ENCODE peak calls at places on chromosomes 1 and 21, in nine cellular contexts. N is heart left ventricle; J is HepG2; R is CD8-positive, alpha-beta T cell; E is heart right ventricle; I is fibroblast of mammary gland; C is osteoblast; G is AG10803; V is astrocyte. K is an unnamed sample.

GRCh38 chr1:149844096-149844495 is 55.3 kb upstream of the BOLA1 start:
- DNase-seq in N (no peak), J (peak), R (no peak), E (no peak), I (peak), C (peak), G (peak), V (peak), K (peak)

GRCh38 chr1:16391408-16391807 is 24.4 kb downstream of the SZRD1 start:
- DNase-seq in N (no peak), J (no peak), R (no peak), E (no peak), I (no peak), C (peak), G (peak), V (no peak), K (no peak)

GRCh38 chr1:91613594-91613993 is 112.9 kb downstream of the CDC7 start:
- DNase-seq in N (no peak), J (no peak), R (no peak), E (no peak), I (no peak), C (no peak), G (peak), V (no peak), K (no peak)

GRCh38 chr1:46401964-46402626 is 8.0 kb downstream of the FAAH start:
- DNase-seq in N (peak), J (peak), R (no peak), E (peak), I (peak), C (peak), G (peak), V (peak), K (peak)

GRCh38 chr1:119081267-119081666 is 59.2 kb downstream of the WARS2 start:
- DNase-seq in N (no peak), J (no peak), R (no peak), E (no peak), I (peak), C (no peak), G (peak), V (peak), K (peak)

GRCh38 chr1:192730206-192730605 is 78.6 kb upstream of the RGS2 start:
- DNase-seq in N (no peak), J (no peak), R (no peak), E (no peak), I (peak), C (no peak), G (peak), V (no peak), K (peak)

GRCh38 chr1:118325545-118326225 is 140.7 kb upstream of the SPAG17 start:
- DNase-seq in N (no peak), J (no peak), R (no peak), E (no peak), I (peak), C (peak), G (peak), V (peak), K (no peak)

GRCh38 chr1:175725684-175726083 is 17.7 kb downstream of the TNR start:
- DNase-seq in N (no peak), J (peak), R (no peak), E (peak), I (peak), C (no peak), G (no peak), V (peak), K (peak)

GRCh38 chr1:93681095-93681548 is 515 bp downstream of the BCAR3 start:
- DNase-seq in N (no peak), J (no peak), R (no peak), E (no peak), I (no peak), C (peak), G (no peak), V (no peak), K (no peak)

GRCh38 chr1:3067671-3068399 is 1.2 kb upstream of the PRDM16 start:
- DNase-seq in N (no peak), J (no peak), R (no peak), E (no peak), I (no peak), C (peak), G (no peak), V (no peak), K (no peak)

GRCh38 chr1:28716336-28716735 is 20.4 kb upstream of the YTHDF2 start:
- DNase-seq in N (no peak), J (no peak), R (no peak), E (no peak), I (no peak), C (no peak), G (no peak), V (no peak), K (no peak)

GRCh38 chr1:204882479-204882878 is 11.8 kb downstream of the NFASC start:
- DNase-seq in N (no peak), J (peak), R (no peak), E (no peak), I (no peak), C (no peak), G (no peak), V (no peak), K (no peak)

GRCh38 chr1:42340093-42340492 is 5.1 kb upstream of the FOXJ3 start:
- DNase-seq in N (no peak), J (peak), R (no peak), E (no peak), I (peak), C (no peak), G (no peak), V (no peak), K (no peak)
- H3K4me3 ChIP-seq in N (no peak), J (no peak), R (no peak), E (no peak), I (no peak), C (no peak), G (no peak), V (no peak), K (no peak)

GRCh38 chr1:85992756-85993155 is 163.8 kb downstream of the COL24A1 start:
- DNase-seq in N (no peak), J (no peak), R (no peak), E (no peak), I (peak), C (no peak), G (peak), V (peak), K (peak)
- H3K4me3 ChIP-seq in N (no peak), J (no peak), R (no peak), E (peak), I (no peak), C (no peak), G (peak), V (no peak), K (peak)

DNA sequence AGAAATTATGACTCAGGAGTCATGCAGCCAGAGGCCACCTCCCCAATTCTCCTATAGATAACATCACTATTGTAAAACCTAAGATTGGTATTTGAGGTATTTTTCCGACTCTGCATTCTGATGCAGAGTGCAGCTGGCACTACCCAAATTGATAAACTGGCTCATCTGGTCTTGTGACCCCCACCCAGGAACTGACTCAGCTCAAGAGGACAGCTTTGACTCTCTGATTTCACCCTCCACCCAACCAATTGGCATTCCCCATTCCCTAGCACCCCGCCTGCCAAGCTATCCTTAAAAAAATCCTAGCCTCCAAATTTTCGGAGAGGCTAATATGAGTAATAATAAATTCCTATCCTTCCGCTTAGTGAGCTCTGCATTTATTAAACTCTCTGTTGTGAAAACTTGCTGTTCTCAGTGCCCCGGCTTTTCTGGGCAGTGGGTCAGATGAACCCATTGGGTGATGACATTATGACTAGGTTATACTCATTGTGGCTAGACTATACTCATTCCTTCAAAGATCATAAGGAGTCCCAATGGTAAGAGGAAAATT is 39.4 kb upstream of the EPS15 start:
- DNase-seq in N (no peak), J (no peak), R (no peak), E (no peak), I (peak), C (peak), G (peak), V (peak), K (peak)
- H3K4me3 ChIP-seq in N (no peak), J (no peak), R (no peak), E (no peak), I (no peak), C (no peak), G (no peak), V (no peak), K (no peak)

DNA sequence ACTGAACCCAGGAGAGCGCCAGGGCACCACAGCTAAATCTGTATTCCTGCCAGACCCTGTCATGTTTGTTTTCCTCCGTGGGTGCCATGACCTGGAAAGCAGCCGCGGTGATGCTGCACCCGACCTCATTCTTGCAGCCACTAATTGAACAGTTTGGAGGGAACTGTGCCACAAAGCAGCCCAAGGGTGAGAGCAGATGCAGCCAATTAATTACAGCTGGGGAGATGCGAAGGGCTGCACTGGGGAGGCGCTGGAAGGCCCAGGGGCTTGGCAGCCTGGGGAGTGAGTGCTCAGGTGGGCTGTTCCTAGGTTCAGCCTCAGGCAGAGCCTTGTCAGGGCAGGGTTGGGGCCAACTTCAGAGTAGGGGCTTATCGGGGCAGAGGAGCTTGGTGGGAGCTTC is 158.4 kb upstream of the CD34 start:
- DNase-seq in N (no peak), J (no peak), R (no peak), E (no peak), I (no peak), C (no peak), G (no peak), V (no peak), K (no peak)
- H3K4me3 ChIP-seq in N (no peak), J (no peak), R (no peak), E (no peak), I (no peak), C (no peak), G (no peak), V (no peak), K (no peak)

DNA sequence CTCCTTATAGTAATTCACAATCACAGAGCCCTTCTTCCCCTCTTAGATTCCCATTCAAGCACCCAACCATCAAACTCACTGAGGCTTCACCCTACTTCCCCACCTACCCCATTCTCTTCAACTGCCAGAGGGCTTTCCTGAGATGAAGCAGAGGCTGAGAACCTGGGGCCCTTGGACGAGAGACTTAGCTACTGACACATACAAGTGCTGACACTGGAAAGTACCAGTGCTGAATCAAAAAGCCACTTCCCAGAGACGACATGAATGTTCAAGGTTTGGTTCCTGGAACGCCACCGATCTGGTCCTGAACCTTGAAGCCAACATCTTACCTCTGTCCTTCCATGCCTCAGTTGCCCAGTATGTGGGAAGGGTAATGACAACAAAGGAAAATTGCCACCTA is 16.6 kb upstream of the RAP1A start:
- DNase-seq in N (no peak), J (no peak), R (no peak), E (no peak), I (no peak), C (no peak), G (no peak), V (no peak), K (no peak)
- H3K4me3 ChIP-seq in N (no peak), J (no peak), R (no peak), E (no peak), I (no peak), C (no peak), G (no peak), V (no peak), K (no peak)

GRCh38 chr1:26265405-26265804 is 14.5 kb upstream of the SH3BGRL3 start:
- DNase-seq in N (no peak), J (no peak), R (no peak), E (no peak), I (no peak), C (no peak), G (no peak), V (no peak), K (no peak)

GRCh38 chr1:26254404-26254803 is 20.4 kb downstream of the CEP85 start:
- DNase-seq in N (no peak), J (no peak), R (no peak), E (no peak), I (no peak), C (no peak), G (no peak), V (no peak), K (peak)

GRCh38 chr1:26259005-26259404 is 20.9 kb upstream of the SH3BGRL3 start:
- DNase-seq in N (no peak), J (no peak), R (no peak), E (no peak), I (no peak), C (no peak), G (no peak), V (no peak), K (no peak)

GRCh38 chr1:26263212-26263611 is 16.7 kb upstream of the SH3BGRL3 start:
- DNase-seq in N (no peak), J (no peak), R (no peak), E (no peak), I (no peak), C (no peak), G (no peak), V (no peak), K (no peak)

DNA sequence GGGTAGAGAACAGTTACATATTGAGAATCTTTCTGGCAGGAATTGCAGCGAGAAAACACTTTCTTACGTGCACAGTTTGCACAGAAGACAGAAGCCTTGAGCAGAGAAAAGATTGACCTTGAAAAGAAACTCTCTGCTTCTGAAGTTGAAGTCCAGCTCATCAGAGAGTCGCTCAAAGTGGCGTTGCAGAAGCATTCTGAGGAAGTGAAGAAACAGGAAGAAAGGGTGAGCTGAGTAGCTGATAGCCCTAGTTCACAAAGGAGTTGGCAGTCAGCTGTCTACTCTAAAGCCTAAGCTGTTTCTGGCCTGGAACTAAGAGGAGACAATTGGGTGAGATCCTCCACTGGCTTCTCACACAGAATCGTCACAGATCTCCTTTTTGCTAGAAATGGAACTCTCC is 20.3 kb upstream of the SH3BGRL3 start:
- DNase-seq in N (no peak), J (no peak), R (no peak), E (no peak), I (no peak), C (no peak), G (no peak), V (no peak), K (no peak)
- H3K4me3 ChIP-seq in N (no peak), J (no peak), R (no peak), E (no peak), I (no peak), C (no peak), G (no peak), V (no peak), K (no peak)

GRCh38 chr1:190479028-190479427 is 1.4 kb upstream of the BRINP3 start:
- DNase-seq in N (no peak), J (no peak), R (no peak), E (no peak), I (no peak), C (peak), G (no peak), V (no peak), K (peak)
- H3K4me3 ChIP-seq in N (peak), J (no peak), R (no peak), E (peak), I (no peak), C (peak), G (no peak), V (peak), K (peak)

GRCh38 chr21:43867332-43867703 is 2.3 kb downstream of the AGPAT3 start:
- DNase-seq in N (no peak), J (no peak), R (no peak), E (no peak), I (no peak), C (peak), G (no peak), V (no peak), K (no peak)
- H3K4me3 ChIP-seq in N (no peak), J (peak), R (no peak), E (no peak), I (no peak), C (no peak), G (no peak), V (no peak), K (no peak)

DNA sequence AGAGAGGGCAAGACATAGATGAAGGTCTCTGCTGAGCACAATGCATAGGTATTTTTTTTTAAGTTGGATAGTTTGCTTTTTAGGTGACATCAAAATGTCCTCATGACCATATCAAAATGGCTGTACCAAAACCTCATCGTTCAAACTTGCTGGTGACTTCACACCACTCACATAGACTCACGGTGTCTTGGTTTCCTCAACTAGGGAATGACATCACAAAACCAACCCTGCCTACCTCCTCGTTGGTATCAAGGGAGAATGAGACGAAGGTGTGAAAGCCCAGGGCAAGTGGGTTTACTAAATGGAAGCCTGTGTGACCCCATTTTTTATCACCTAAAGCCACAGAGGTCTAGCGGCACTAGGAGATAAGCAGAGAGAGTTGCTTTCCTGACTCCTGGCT is 1.6 kb downstream of the PIGR start:
- DNase-seq in N (no peak), J (no peak), R (no peak), E (no peak), I (no peak), C (no peak), G (no peak), V (no peak), K (no peak)
- H3K4me3 ChIP-seq in N (no peak), J (no peak), R (no peak), E (no peak), I (no peak), C (no peak), G (no peak), V (no peak), K (no peak)